ENCODE peak calls at places on chromosomes 4 and X, in seven cellular contexts. E is GM23248, I is MM.1S, J is GM23338, N is neural progenitor cell, R is HCT116, A is hepatocyte. Q is an unnamed sample.

GRCh38 chr4:102263024-102263787 is 82.1 kb downstream of the SLC39A8 start:
- DNase-seq in E (peak), I (peak), J (peak), N (peak), R (peak), A (peak), Q (peak)

GRCh38 chr4:122666527-122667245 is 45.8 kb upstream of the IL21 start:
- DNase-seq in E (peak), I (no peak), J (no peak), N (no peak), R (peak), A (peak), Q (peak)

GRCh38 chr4:182354867-182355266 is 111.7 kb downstream of the TENM3 start:
- DNase-seq in E (no peak), I (no peak), J (no peak), N (no peak), R (no peak), A (no peak), Q (no peak)

GRCh38 chr4:65669008-65669971 is 999 bp downstream of the EPHA5 start:
- DNase-seq in E (peak), I (no peak), J (peak), N (peak), R (no peak), A (peak), Q (peak)

GRCh38 chr4:40516651-40517050 is 113.0 kb downstream of the RBM47 start:
- DNase-seq in E (no peak), I (no peak), J (peak), N (peak), R (no peak), A (peak), Q (no peak)

GRCh38 chrX:111445485-111445884 is 33.5 kb upstream of the DCX start:
- DNase-seq in E (peak), I (peak), J (peak), N (peak), R (peak), A (peak), Q (peak)

GRCh38 chrX:20224814-20225487 is 41.8 kb downstream of the RPS6KA3 start:
- DNase-seq in E (peak), I (no peak), J (peak), N (no peak), R (no peak), A (no peak), Q (peak)

GRCh38 chr4:186240848-186241491 is 13.7 kb downstream of the KLKB1 start:
- DNase-seq in E (no peak), I (no peak), J (peak), N (no peak), R (no peak), A (no peak), Q (no peak)

GRCh38 chr4:1039493-1040343 is 28.3 kb downstream of the FGFRL1 start:
- DNase-seq in E (peak), I (no peak), J (no peak), N (peak), R (no peak), A (peak), Q (peak)

GRCh38 chr4:37236165-37236564 is 8.4 kb upstream of the NWD2 start:
- DNase-seq in E (no peak), I (no peak), J (no peak), N (no peak), R (no peak), A (no peak), Q (peak)

DNA sequence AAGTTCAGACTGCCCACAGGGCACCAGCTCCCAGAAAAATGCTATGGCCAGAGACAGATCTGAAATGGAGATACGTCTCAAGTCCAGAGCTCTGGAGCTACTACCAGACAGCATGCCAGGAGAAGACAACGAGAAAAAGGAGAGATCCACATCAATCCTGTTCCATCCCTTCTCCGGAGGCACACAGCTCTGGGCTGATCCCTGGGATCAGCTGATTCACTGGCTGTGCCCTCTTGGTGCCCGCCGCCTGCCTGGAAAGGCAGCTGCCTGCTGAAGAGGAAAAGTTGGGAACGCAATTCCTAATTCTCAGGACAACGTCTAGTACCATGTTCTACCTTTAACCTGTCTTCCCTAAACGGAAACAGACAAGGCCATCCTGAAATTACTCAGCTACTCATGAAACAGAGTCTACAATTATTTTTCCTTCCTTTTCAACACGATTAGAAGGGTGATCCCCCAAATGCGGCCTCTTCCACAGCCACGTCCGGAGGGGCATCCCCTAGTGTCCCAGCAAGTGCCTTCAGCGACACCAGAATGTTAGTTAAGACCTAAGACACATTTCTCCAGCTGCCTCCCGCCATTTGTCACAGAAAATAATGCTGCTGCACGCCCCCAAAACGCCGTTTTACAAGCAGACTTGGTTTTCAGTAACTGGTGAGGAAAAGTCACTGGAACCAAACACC is 2.4 kb downstream of the ZFYVE28 start:
- DNase-seq in E (no peak), I (no peak), J (no peak), N (peak), R (no peak), A (no peak), Q (no peak)
- TF ChIP-seq EZH2 in E (no peak), I (no peak), J (no peak), N (peak), R (no peak), A (no peak), Q (no peak)

DNA sequence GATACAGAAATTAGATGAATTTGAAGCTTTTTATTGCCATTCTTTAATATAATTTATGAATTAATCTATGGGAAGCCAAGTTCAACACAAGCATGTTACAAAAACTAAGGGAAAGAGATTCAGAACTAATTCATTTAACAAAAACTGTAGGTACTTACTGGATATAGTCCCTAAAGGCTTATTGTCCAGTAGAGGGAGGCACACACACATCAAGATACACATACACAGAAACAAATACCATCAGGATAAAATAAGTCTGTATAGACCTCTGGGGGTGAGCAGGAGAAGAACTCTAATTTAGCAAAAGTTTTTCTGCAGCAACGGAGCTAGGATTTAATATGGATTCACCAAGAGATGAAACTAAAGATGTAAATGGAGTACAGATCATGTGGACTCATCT is 83.0 kb upstream of the IL13RA1 start:
- DNase-seq in E (peak), I (no peak), J (no peak), N (no peak), R (peak), A (peak), Q (peak)
- TF ChIP-seq EZH2phosphoT487 in E (no peak), I (no peak), J (no peak), N (no peak), R (no peak), A (no peak), Q (no peak)

DNA sequence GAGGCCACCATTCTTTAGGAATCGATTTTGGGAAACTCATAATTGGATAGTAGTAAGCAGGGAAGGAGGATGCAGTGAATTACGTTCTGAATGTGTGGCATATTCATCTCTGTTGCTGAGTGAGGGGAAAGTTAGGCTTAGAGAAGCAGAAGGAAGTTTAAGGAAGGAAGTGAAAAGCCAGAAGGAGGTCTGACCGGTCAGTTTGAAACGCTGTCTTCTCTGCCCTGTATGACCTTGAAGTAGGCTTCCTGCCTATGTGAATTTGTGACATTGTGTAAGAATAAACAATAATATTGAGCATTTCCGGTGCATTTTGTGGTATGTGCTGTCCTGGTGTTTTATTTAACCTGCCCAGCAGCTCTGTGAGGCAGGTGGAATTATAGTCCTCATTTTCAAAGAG is 67.3 kb downstream of the PDLIM5 start:
- DNase-seq in E (no peak), I (no peak), J (no peak), N (no peak), R (no peak), A (no peak), Q (no peak)
- H3K27ac ChIP-seq in E (no peak), I (no peak), J (peak), N (no peak), R (no peak), A (no peak), Q (no peak)

GRCh38 chr4:110626532-110627153 is 3.8 kb upstream of the PITX2 start:
- DNase-seq in E (no peak), I (no peak), J (peak), N (no peak), R (no peak), A (no peak), Q (no peak)

GRCh38 chr4:110624016-110624770 is 1.3 kb upstream of the PITX2 start:
- DNase-seq in E (no peak), I (no peak), J (peak), N (no peak), R (no peak), A (no peak), Q (no peak)

GRCh38 chr4:110624904-110625494 is 2.1 kb upstream of the PITX2 start:
- DNase-seq in E (no peak), I (no peak), J (no peak), N (peak), R (no peak), A (no peak), Q (no peak)

GRCh38 chr4:110623710-110624015 is 786 bp upstream of the PITX2 start:
- DNase-seq in E (no peak), I (no peak), J (peak), N (no peak), R (no peak), A (no peak), Q (no peak)

DNA sequence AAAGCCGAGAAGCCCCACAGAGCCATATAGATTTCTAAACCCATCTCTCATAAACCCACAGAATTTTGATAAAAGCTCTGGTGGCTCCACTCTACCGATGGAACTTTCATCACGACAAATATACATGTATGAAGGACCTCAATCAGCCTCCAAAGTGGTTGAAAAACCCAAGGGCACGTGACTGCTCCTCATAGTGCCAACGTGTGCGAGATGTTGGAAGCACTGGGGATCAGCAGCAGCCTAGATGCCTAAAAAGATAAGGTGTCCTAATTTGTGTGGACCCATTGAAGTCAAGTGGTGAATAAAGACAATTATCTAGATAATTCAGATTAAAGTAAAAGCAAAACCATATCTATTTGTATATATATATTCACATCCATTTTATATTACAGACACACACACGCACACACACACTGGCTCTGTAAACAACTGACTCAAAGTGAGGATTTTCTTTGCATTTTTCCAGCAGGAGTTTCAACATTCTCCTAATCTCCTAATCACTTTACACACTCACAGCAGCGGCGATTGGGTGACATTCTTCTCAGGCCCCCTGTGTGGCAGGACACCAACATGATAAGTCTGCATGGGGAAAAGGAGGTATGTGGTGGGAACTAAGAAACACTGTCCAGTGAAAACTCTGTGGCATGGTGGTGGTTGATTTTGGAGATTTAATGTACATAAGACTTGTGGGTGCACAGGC is 2.9 kb upstream of the PITX2 start:
- DNase-seq in E (no peak), I (no peak), J (peak), N (peak), R (no peak), A (no peak), Q (no peak)
- TF ChIP-seq EZH2 in E (no peak), I (no peak), J (no peak), N (peak), R (no peak), A (no peak), Q (no peak)

DNA sequence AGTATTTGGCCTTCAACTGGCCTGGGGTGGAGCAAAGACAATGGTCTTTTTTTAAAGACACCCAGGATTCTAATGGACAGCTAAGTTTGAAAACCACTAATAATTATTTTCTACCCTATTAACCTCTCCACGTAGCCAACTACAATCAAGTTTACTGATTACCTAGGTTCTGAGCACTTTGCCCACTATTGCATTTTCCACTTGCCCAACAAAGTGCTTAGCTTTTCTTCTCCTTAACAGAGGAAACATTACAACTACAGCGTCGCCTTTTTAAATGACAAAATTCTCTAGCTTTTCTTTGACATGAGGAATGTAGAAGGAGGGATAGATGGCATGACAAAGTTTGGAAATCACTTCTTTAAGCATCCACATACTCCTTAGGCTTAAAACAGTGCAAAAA is 2.0 kb downstream of the CHIC2 start:
- DNase-seq in E (no peak), I (no peak), J (no peak), N (no peak), R (no peak), A (no peak), Q (no peak)
- TF ChIP-seq EZH2phosphoT487 in E (no peak), I (no peak), J (no peak), N (no peak), R (no peak), A (no peak), Q (no peak)